ENCODE peak calls at places on chromosome 10, in nine cellular contexts. W is NT2/D1; G is foreskin fibroblast; D is CD4-positive, alpha-beta T cell; Q is hepatic stellate cell; R is NCI-H446 treated with DMSO at 0.1 percent for 48 hours; M is cerebellar cortex; H is foreskin keratinocyte; U is GDM1. N is an unnamed sample.

GRCh38 chr10:80487791-80488538 is 33.9 kb downstream of the TSPAN14 start:
- DNase-seq in W (no peak), G (no peak), D (peak), Q (no peak), R (no peak), M (no peak), H (no peak), U (no peak), N (peak)

GRCh38 chr10:117948493-117948892 is 98.2 kb downstream of the RAB11FIP2 start:
- DNase-seq in W (no peak), G (no peak), D (no peak), Q (no peak), R (no peak), M (no peak), H (no peak), U (no peak), N (no peak)

GRCh38 chr10:11863353-11864105 is 40.4 kb downstream of the PROSER2 start:
- DNase-seq in W (no peak), G (no peak), D (no peak), Q (no peak), R (no peak), M (no peak), H (no peak), U (no peak), N (peak)

GRCh38 chr10:19922236-19922963 is 106.2 kb downstream of the PLXDC2 start:
- DNase-seq in W (no peak), G (peak), D (no peak), Q (peak), R (peak), M (no peak), H (peak), U (no peak), N (no peak)

GRCh38 chr10:116281780-116282179 is 8.8 kb upstream of the GFRA1 start:
- DNase-seq in W (no peak), G (no peak), D (no peak), Q (no peak), R (no peak), M (no peak), H (no peak), U (no peak), N (no peak)

GRCh38 chr10:1685671-1686450 is 51.5 kb downstream of the ADARB2 start:
- DNase-seq in W (no peak), G (no peak), D (no peak), Q (no peak), R (no peak), M (no peak), H (no peak), U (no peak), N (no peak)

GRCh38 chr10:46557319-46558140 is 1.1 kb upstream of the GPRIN2 start:
- DNase-seq in W (no peak), G (no peak), D (no peak), Q (no peak), R (no peak), M (no peak), H (no peak), U (no peak), N (peak)

GRCh38 chr10:80408198-80409085 is at the start of gene PRXL2A:
- DNase-seq in W (peak), G (peak), D (peak), Q (no peak), R (peak), M (peak), H (no peak), U (peak), N (peak)

GRCh38 chr10:72334832-72335393 is 19.8 kb downstream of the DNAJB12 start:
- DNase-seq in W (no peak), G (peak), D (peak), Q (peak), R (no peak), M (peak), H (no peak), U (peak), N (peak)

GRCh38 chr10:69224862-69225657 is 4.9 kb downstream of the HKDC1 start:
- DNase-seq in W (no peak), G (peak), D (no peak), Q (no peak), R (no peak), M (no peak), H (no peak), U (no peak), N (no peak)

GRCh38 chr10:115572740-115573455 is 479.7 kb downstream of the ATRNL1 start:
- DNase-seq in W (peak), G (no peak), D (no peak), Q (no peak), R (no peak), M (no peak), H (no peak), U (no peak), N (no peak)

N was measured in activated T-helper 2 cell treated with anti-CD3 and anti-CD28 coated beads, Interferon-gamma antibody, Interleukin-2, Interleukin-4, amounts not matched to agents 10 μg/mL and 5 μg/mL and 100 μg/mL, durations not matched to agents 14 hours and 24 hours and 36 hours.